ENCODE peak calls at places on chromosomes 4 and X, in ten cellular contexts. One of them, this sample, is unnamed. For H3K4me1, the result is how much of the 10 kb centered on the place peaks cover.

GRCh38 chr4:150582881-150583286 is 933 bp downstream of the MAB21L2 start:
- DNase-seq in left ventricle myocardium inferior: no peak
- DNase-seq in fibroblast of lung: peak
- DNase-seq in tibial artery: no peak
- DNase-seq in vagina: no peak
- DNase-seq in A549: no peak
- DNase-seq in colonic mucosa: no peak
- DNase-seq in HCT116: no peak
- DNase-seq in thoracic aorta: no peak
- DNase-seq in uterus: peak
- DNase-seq in this sample: no peak

GRCh38 chr4:139607302-139608060 is 51.5 kb upstream of the SETD7 start:
- DNase-seq in left ventricle myocardium inferior: no peak
- DNase-seq in fibroblast of lung: no peak
- DNase-seq in tibial artery: no peak
- DNase-seq in vagina: no peak
- DNase-seq in A549: no peak
- DNase-seq in colonic mucosa: no peak
- DNase-seq in HCT116: no peak
- DNase-seq in thoracic aorta: no peak
- DNase-seq in uterus: no peak
- DNase-seq in this sample: no peak

GRCh38 chr4:168615294-168615693 is 118.4 kb downstream of the PALLD start:
- DNase-seq in left ventricle myocardium inferior: no peak
- DNase-seq in fibroblast of lung: peak
- DNase-seq in tibial artery: no peak
- DNase-seq in vagina: no peak
- DNase-seq in A549: no peak
- DNase-seq in colonic mucosa: no peak
- DNase-seq in HCT116: no peak
- DNase-seq in thoracic aorta: no peak
- DNase-seq in uterus: no peak
- DNase-seq in this sample: no peak

GRCh38 chr4:98864560-98864959 is 64.4 kb downstream of the EIF4E start:
- DNase-seq in left ventricle myocardium inferior: no peak
- DNase-seq in fibroblast of lung: no peak
- DNase-seq in tibial artery: no peak
- DNase-seq in vagina: no peak
- DNase-seq in A549: no peak
- DNase-seq in colonic mucosa: peak
- DNase-seq in HCT116: peak
- DNase-seq in thoracic aorta: no peak
- DNase-seq in uterus: no peak
- DNase-seq in this sample: peak

GRCh38 chr4:15848191-15848842 is 70.2 kb downstream of the CD38 start:
- DNase-seq in left ventricle myocardium inferior: no peak
- DNase-seq in fibroblast of lung: peak
- DNase-seq in tibial artery: no peak
- DNase-seq in vagina: no peak
- DNase-seq in A549: no peak
- DNase-seq in colonic mucosa: no peak
- DNase-seq in HCT116: peak
- DNase-seq in thoracic aorta: no peak
- DNase-seq in uterus: no peak
- DNase-seq in this sample: no peak

GRCh38 chr4:36027203-36027602 is 217.1 kb downstream of the ARAP2 start:
- DNase-seq in left ventricle myocardium inferior: no peak
- DNase-seq in fibroblast of lung: no peak
- DNase-seq in tibial artery: no peak
- DNase-seq in vagina: no peak
- DNase-seq in A549: no peak
- DNase-seq in colonic mucosa: no peak
- DNase-seq in HCT116: no peak
- DNase-seq in thoracic aorta: no peak
- DNase-seq in uterus: no peak
- DNase-seq in this sample: no peak

GRCh38 chrX:143648705-143649104 is 12.8 kb upstream of the SLITRK4 start:
- DNase-seq in left ventricle myocardium inferior: no peak
- DNase-seq in fibroblast of lung: no peak
- DNase-seq in tibial artery: no peak
- DNase-seq in vagina: no peak
- DNase-seq in A549: no peak
- DNase-seq in colonic mucosa: no peak
- DNase-seq in HCT116: no peak
- DNase-seq in thoracic aorta: no peak
- DNase-seq in uterus: no peak
- DNase-seq in this sample: no peak

GRCh38 chrX:133988010-133988409 is 2.6 kb upstream of the GPC3 start:
- DNase-seq in left ventricle myocardium inferior: no peak
- DNase-seq in fibroblast of lung: no peak
- DNase-seq in tibial artery: no peak
- DNase-seq in vagina: no peak
- DNase-seq in A549: no peak
- DNase-seq in colonic mucosa: no peak
- DNase-seq in HCT116: no peak
- DNase-seq in thoracic aorta: no peak
- DNase-seq in uterus: no peak
- DNase-seq in this sample: no peak

GRCh38 chr4:182803235-182803634 is 114.0 kb downstream of the DCTD start:
- DNase-seq in left ventricle myocardium inferior: no peak
- DNase-seq in fibroblast of lung: no peak
- DNase-seq in tibial artery: no peak
- DNase-seq in vagina: no peak
- DNase-seq in A549: no peak
- DNase-seq in colonic mucosa: no peak
- DNase-seq in HCT116: no peak
- DNase-seq in thoracic aorta: no peak
- DNase-seq in uterus: no peak
- DNase-seq in this sample: no peak

GRCh38 chr4:100042711-100043110 is 92.6 kb upstream of the H2AZ1 start:
- DNase-seq in left ventricle myocardium inferior: no peak
- DNase-seq in fibroblast of lung: peak
- DNase-seq in tibial artery: no peak
- DNase-seq in vagina: no peak
- DNase-seq in A549: no peak
- DNase-seq in colonic mucosa: no peak
- DNase-seq in HCT116: no peak
- DNase-seq in thoracic aorta: no peak
- DNase-seq in uterus: no peak
- DNase-seq in this sample: no peak

GRCh38 chr4:163380703-163381102 is 37.0 kb downstream of the NPY5R start:
- DNase-seq in left ventricle myocardium inferior: no peak
- DNase-seq in fibroblast of lung: no peak
- DNase-seq in tibial artery: no peak
- DNase-seq in vagina: no peak
- DNase-seq in A549: no peak
- DNase-seq in colonic mucosa: peak
- DNase-seq in HCT116: no peak
- DNase-seq in thoracic aorta: no peak
- DNase-seq in uterus: no peak
- DNase-seq in this sample: no peak

GRCh38 chrX:133980406-133980805 is 5.0 kb downstream of the GPC3 start:
- DNase-seq in left ventricle myocardium inferior: no peak
- DNase-seq in fibroblast of lung: no peak
- DNase-seq in tibial artery: no peak
- DNase-seq in vagina: no peak
- DNase-seq in A549: no peak
- DNase-seq in colonic mucosa: no peak
- DNase-seq in HCT116: no peak
- DNase-seq in thoracic aorta: no peak
- DNase-seq in uterus: no peak
- DNase-seq in this sample: no peak

GRCh38 chrX:110281377-110281776 is 36.5 kb downstream of the AMMECR1 start:
- DNase-seq in left ventricle myocardium inferior: no peak
- DNase-seq in fibroblast of lung: no peak
- DNase-seq in tibial artery: no peak
- DNase-seq in vagina: no peak
- DNase-seq in A549: no peak
- DNase-seq in colonic mucosa: no peak
- DNase-seq in HCT116: no peak
- DNase-seq in thoracic aorta: no peak
- DNase-seq in uterus: no peak
- DNase-seq in this sample: no peak

GRCh38 chrX:110286126-110286525 is 31.8 kb downstream of the AMMECR1 start:
- DNase-seq in left ventricle myocardium inferior: no peak
- DNase-seq in fibroblast of lung: peak
- DNase-seq in tibial artery: no peak
- DNase-seq in vagina: no peak
- DNase-seq in A549: peak
- DNase-seq in colonic mucosa: no peak
- DNase-seq in HCT116: peak
- DNase-seq in thoracic aorta: no peak
- DNase-seq in uterus: no peak
- DNase-seq in this sample: peak

GRCh38 chrX:110282922-110283321 is 35.0 kb downstream of the AMMECR1 start:
- DNase-seq in left ventricle myocardium inferior: no peak
- DNase-seq in fibroblast of lung: peak
- DNase-seq in tibial artery: no peak
- DNase-seq in vagina: no peak
- DNase-seq in A549: no peak
- DNase-seq in colonic mucosa: no peak
- DNase-seq in HCT116: no peak
- DNase-seq in thoracic aorta: no peak
- DNase-seq in uterus: no peak
- DNase-seq in this sample: no peak

GRCh38 chrX:110280954-110281353 is 36.9 kb downstream of the AMMECR1 start:
- DNase-seq in left ventricle myocardium inferior: no peak
- DNase-seq in fibroblast of lung: peak
- DNase-seq in tibial artery: no peak
- DNase-seq in vagina: no peak
- DNase-seq in A549: no peak
- DNase-seq in colonic mucosa: no peak
- DNase-seq in HCT116: no peak
- DNase-seq in thoracic aorta: no peak
- DNase-seq in uterus: no peak
- DNase-seq in this sample: no peak

GRCh38 chrX:110284159-110284558 is 33.7 kb downstream of the AMMECR1 start:
- DNase-seq in left ventricle myocardium inferior: no peak
- DNase-seq in fibroblast of lung: peak
- DNase-seq in tibial artery: no peak
- DNase-seq in vagina: no peak
- DNase-seq in A549: peak
- DNase-seq in colonic mucosa: no peak
- DNase-seq in HCT116: no peak
- DNase-seq in thoracic aorta: no peak
- DNase-seq in uterus: no peak
- DNase-seq in this sample: peak
- H3K4me1 ChIP-seq in left ventricle myocardium inferior: under half
- H3K4me1 ChIP-seq in fibroblast of lung: under half
- H3K4me1 ChIP-seq in tibial artery: under half
- H3K4me1 ChIP-seq in vagina: under half
- H3K4me1 ChIP-seq in A549: half or more
- H3K4me1 ChIP-seq in colonic mucosa: under half
- H3K4me1 ChIP-seq in HCT116: under half
- H3K4me1 ChIP-seq in thoracic aorta: under half
- H3K4me1 ChIP-seq in uterus: under half
- H3K4me1 ChIP-seq in this sample: under half

GRCh38 chrX:103571121-103571520 is 14.2 kb upstream of the TCEAL4 start:
- DNase-seq in left ventricle myocardium inferior: no peak
- DNase-seq in fibroblast of lung: no peak
- DNase-seq in tibial artery: no peak
- DNase-seq in vagina: no peak
- DNase-seq in A549: no peak
- DNase-seq in colonic mucosa: no peak
- DNase-seq in HCT116: no peak
- DNase-seq in thoracic aorta: no peak
- DNase-seq in uterus: no peak
- DNase-seq in this sample: no peak
- TF ChIP-seq CTCF in left ventricle myocardium inferior: no peak
- TF ChIP-seq CTCF in fibroblast of lung: no peak
- TF ChIP-seq CTCF in tibial artery: no peak
- TF ChIP-seq CTCF in vagina: no peak
- TF ChIP-seq CTCF in A549: no peak
- TF ChIP-seq CTCF in colonic mucosa: no peak
- TF ChIP-seq CTCF in HCT116: no peak
- TF ChIP-seq CTCF in thoracic aorta: no peak
- TF ChIP-seq CTCF in uterus: no peak
- TF ChIP-seq CTCF in this sample: no peak

DNA sequence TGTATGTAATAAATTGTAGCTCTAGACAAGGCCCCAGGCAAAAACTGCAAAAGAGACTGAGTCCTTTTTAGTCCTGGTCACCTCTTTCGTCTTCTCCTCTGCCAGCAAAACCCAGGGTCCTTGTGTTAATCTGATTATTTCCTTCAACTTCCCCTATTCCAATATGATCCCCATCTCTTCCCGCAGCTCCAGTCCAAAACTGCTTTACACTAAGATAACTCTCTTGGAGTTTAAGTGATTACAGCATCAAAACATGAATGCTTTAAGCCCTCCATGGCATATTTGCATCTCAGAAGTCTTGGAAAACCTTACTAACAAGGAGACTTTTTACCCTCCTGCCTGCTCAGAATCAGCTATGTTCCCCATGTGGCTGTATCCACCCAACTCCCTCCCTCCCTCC is 59.3 kb downstream of the MAGEA1 start:
- DNase-seq in left ventricle myocardium inferior: no peak
- DNase-seq in fibroblast of lung: no peak
- DNase-seq in tibial artery: no peak
- DNase-seq in vagina: no peak
- DNase-seq in A549: no peak
- DNase-seq in colonic mucosa: no peak
- DNase-seq in HCT116: no peak
- DNase-seq in thoracic aorta: no peak
- DNase-seq in uterus: no peak
- DNase-seq in this sample: no peak
- H3K4me1 ChIP-seq in left ventricle myocardium inferior: under half
- H3K4me1 ChIP-seq in fibroblast of lung: under half
- H3K4me1 ChIP-seq in tibial artery: under half
- H3K4me1 ChIP-seq in vagina: under half
- H3K4me1 ChIP-seq in A549: under half
- H3K4me1 ChIP-seq in colonic mucosa: under half
- H3K4me1 ChIP-seq in HCT116: under half
- H3K4me1 ChIP-seq in thoracic aorta: under half
- H3K4me1 ChIP-seq in uterus: under half
- H3K4me1 ChIP-seq in this sample: under half

DNA sequence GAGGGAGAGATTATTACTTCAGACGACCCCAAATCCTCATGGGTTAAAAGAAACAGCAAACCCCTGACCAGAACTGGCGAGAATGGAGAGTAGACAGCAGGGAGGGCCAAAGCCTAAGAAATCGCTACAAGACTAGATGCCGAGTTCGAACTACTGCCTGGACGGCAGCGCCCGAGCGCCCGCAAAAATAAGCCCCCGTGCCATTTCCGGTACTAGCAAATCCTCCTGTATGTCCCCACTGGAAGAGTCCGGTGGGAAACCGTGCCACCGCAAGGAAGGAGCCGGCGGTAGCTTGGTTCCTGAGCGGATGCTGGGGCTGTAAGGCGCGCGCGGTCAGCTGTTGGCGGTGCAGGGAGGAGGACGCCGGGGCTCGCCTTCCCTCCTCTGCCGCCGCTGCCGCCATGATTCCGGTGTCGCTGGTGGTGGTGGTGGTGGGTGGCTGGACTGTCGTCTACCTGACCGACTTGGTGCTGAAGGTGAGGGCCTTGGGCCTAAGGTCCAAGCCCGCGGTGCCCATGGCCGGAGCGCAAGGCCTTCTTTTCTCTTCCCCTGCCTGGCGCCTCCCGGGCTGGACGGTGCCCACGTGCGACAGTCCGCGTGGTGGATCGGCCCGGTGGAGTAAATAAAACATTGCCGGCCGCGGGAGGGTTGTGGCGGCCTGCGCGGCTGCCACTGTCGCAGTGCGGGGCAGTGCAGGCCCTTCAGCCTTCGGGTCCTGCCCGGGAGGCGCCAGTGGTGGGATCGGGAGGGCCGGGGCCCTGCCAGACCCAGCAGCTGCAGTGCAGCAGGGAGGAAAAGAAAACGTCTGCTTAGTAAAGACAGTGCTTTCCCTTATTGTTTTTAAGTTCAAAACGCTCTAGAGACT is at the start of gene MBTPS2:
- DNase-seq in left ventricle myocardium inferior: peak
- DNase-seq in fibroblast of lung: peak
- DNase-seq in tibial artery: peak
- DNase-seq in vagina: no peak
- DNase-seq in A549: peak
- DNase-seq in colonic mucosa: peak
- DNase-seq in HCT116: peak
- DNase-seq in thoracic aorta: peak
- DNase-seq in uterus: peak
- DNase-seq in this sample: peak
- TF ChIP-seq CTCF in left ventricle myocardium inferior: no peak
- TF ChIP-seq CTCF in fibroblast of lung: peak
- TF ChIP-seq CTCF in tibial artery: no peak
- TF ChIP-seq CTCF in vagina: no peak
- TF ChIP-seq CTCF in A549: no peak
- TF ChIP-seq CTCF in colonic mucosa: no peak
- TF ChIP-seq CTCF in HCT116: no peak
- TF ChIP-seq CTCF in thoracic aorta: no peak
- TF ChIP-seq CTCF in uterus: peak
- TF ChIP-seq CTCF in this sample: peak

This sample was measured in foreskin keratinocyte.